ENCODE peak calls at places on chromosomes 1 and 21, in six cellular contexts. E is hepatic stellate cell, C is NCI-H748 treated with DMSO at 0.1 percent for 48 hours, D is endothelial cell of umbilical vein, Z is T-helper 17 cell, L is MM.1S. O is an unnamed sample.

GRCh38 chr1:12333036-12333785 is 103.4 kb downstream of the VPS13D start:
- DNase-seq in E (no peak), C (no peak), D (no peak), Z (no peak), L (no peak), O (no peak)

GRCh38 chr1:162854245-162854860 is 6.6 kb downstream of the CCDC190 start:
- DNase-seq in E (peak; percentile 70), C (peak; percentile 73), D (peak; percentile 82), Z (no peak), L (peak; percentile 85), O (peak; percentile 67)

GRCh38 chr1:31987231-31987630 is 26.4 kb upstream of the KHDRBS1 start:
- DNase-seq in E (no peak), C (no peak), D (no peak), Z (no peak), L (no peak), O (no peak)

GRCh38 chr1:53580009-53580400 is 120.8 kb downstream of the DMRTB1 start:
- DNase-seq in E (no peak), C (no peak), D (no peak), Z (no peak), L (no peak), O (no peak)

GRCh38 chr21:43643193-43643592 is 16.1 kb downstream of the HSF2BP start:
- DNase-seq in E (no peak), C (no peak), D (no peak), Z (no peak), L (no peak), O (no peak)

GRCh38 chr1:157193219-157193618 is 55.0 kb upstream of the ETV3 start:
- DNase-seq in E (no peak), C (no peak), D (no peak), Z (no peak), L (no peak), O (no peak)

GRCh38 chr21:37673801-37674575 is 242.3 kb downstream of the KCNJ6 start:
- DNase-seq in E (no peak), C (no peak), D (no peak), Z (no peak), L (no peak), O (no peak)

GRCh38 chr1:15885701-15886612 is 38.5 kb downstream of the SPEN start:
- DNase-seq in E (peak; percentile 83), C (peak; percentile 84), D (peak; percentile 97), Z (no peak), L (no peak), O (peak; percentile 75)

GRCh38 chr1:93446837-93447451 is 974 bp upstream of the FNBP1L start:
- DNase-seq in E (no peak), C (peak; percentile 20), D (peak; percentile 6), Z (no peak), L (no peak), O (no peak)

O was measured in pulmonary artery endothelial cell.